ENCODE peak calls at places on chromosomes 3 and 15, in eight cellular contexts. F is astrocyte of the spinal cord, B is lower leg skin, Q is fibroblast of mammary gland, X is endodermal cell, E is cardiac fibroblast, U is nephron progenitor cell, W is GM13977. H is an unnamed sample.

GRCh38 chr3:123632161-123632655 is 47.4 kb upstream of the HACD2 start:
- DNase-seq in W (no peak), U (no peak), F (peak), X (no peak), Q (no peak), B (no peak), E (peak), H (no peak)

GRCh38 chr3:99645277-99646106 is 7.1 kb downstream of the COL8A1 start:
- DNase-seq in X (peak), U (peak), F (peak), E (peak), W (peak), B (peak), Q (peak), H (no peak)

GRCh38 chr15:100663066-100663465 is 60.7 kb downstream of the ASB7 start:
- DNase-seq in W (no peak), Q (no peak), B (no peak), F (no peak), X (peak), E (no peak), U (no peak), H (peak)

GRCh38 chr3:80227216-80227615 is 459.4 kb upstream of the ROBO1 start:
- DNase-seq in B (no peak), X (no peak), F (no peak), Q (peak), U (no peak), W (no peak), E (no peak), H (no peak)

GRCh38 chr3:190911382-190911781 is 48.9 kb upstream of the GMNC start:
- DNase-seq in F (no peak), Q (no peak), W (no peak), U (no peak), B (no peak), E (no peak), X (peak), H (no peak)

GRCh38 chr3:28504945-28505344 is 156.3 kb upstream of the AZI2 start:
- DNase-seq in E (no peak), W (no peak), X (no peak), F (no peak), B (no peak), Q (no peak), U (no peak), H (no peak)

GRCh38 chr3:27090265-27091041 is 278.7 kb downstream of the NEK10 start:
- DNase-seq in Q (no peak), W (no peak), F (no peak), X (no peak), E (peak), B (no peak), U (no peak), H (no peak)

GRCh38 chr3:7166460-7166859 is 305.5 kb downstream of the GRM7 start:
- DNase-seq in B (no peak), X (no peak), F (no peak), U (no peak), W (no peak), E (peak), Q (no peak), H (no peak)

DNA sequence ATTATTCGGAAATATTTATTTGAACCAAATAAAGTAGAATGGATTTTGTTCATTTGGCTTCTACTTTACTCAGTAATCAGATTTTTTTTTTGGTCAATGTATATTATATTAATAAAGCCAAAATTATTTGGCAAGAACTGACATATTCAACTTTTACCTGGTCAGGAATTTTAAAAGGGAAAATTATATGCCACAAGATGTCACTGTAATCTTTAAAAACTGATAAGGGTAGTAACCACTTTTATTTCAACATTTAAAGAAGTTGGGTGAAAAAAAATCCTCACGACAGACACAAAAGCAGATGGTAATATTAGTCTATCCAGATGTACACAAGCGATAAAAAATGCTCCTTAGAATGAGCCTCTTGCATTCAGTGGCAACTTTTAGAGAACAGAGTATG is 101.9 kb downstream of the SERPINI1 start:
- DNase-seq in Q (peak), B (no peak), U (no peak), X (no peak), E (no peak), F (peak), W (no peak), H (no peak)
- TF ChIP-seq CTCF in Q (peak), B (no peak), U (no peak), X (no peak), E (no peak), F (no peak), W (no peak), H (no peak)

GRCh38 chr3:184540777-184541681 is 20.6 kb upstream of the EPHB3 start:
- DNase-seq in X (peak), Q (peak), F (peak), E (peak), W (peak), U (peak), B (peak), H (peak)
- TF ChIP-seq CTCF in X (peak), Q (peak), F (peak), E (peak), W (peak), U (peak), B (peak), H (peak)

GRCh38 chr15:44299997-44300396 is 11.5 kb downstream of the GOLM2 start:
- DNase-seq in Q (no peak), B (no peak), U (no peak), W (no peak), F (no peak), E (no peak), X (no peak), H (no peak)

GRCh38 chr15:44295909-44296420 is 7.4 kb downstream of the GOLM2 start:
- DNase-seq in U (no peak), W (no peak), X (no peak), B (no peak), E (peak), Q (no peak), F (no peak), H (no peak)

GRCh38 chr15:44300567-44300966 is 12.0 kb downstream of the GOLM2 start:
- DNase-seq in B (no peak), F (no peak), X (no peak), E (no peak), Q (no peak), U (no peak), W (no peak), H (no peak)

GRCh38 chr15:44296625-44297524 is 8.4 kb downstream of the GOLM2 start:
- DNase-seq in X (no peak), W (no peak), Q (peak), B (no peak), E (peak), F (peak), U (no peak), H (no peak)

DNA sequence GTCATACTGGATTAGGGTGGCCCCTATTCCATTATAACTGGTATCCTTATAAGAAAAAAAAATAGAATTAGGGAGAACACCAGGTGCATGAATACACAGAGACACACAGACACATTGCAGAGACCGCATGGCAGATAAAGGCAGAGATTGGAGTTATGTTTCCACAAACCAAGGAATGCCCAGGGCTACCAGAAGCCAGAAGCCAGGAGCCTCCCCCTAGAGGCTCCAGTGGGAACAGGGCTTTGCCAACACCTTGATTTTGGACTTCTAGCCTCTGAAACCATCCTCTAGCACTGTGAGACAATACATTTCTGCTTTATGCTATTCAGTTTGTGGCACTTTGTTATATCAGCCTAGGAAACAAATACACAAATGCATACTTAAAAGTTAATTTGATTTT is 10.4 kb downstream of the GOLM2 start:
- DNase-seq in W (no peak), F (no peak), B (no peak), Q (peak), X (peak), E (no peak), U (no peak), H (peak)
- TF ChIP-seq CTCF in W (peak), F (peak), B (no peak), Q (peak), X (peak), E (peak), U (peak), H (peak)

GRCh38 chr15:34583399-34584320 is at the start of gene GOLGA8B:
- DNase-seq in X (peak), E (peak), F (peak), B (peak), Q (peak), U (peak), W (peak), H (peak)

GRCh38 chr15:34584321-34584668 is 844 bp upstream of the GOLGA8B start:
- DNase-seq in B (no peak), E (no peak), Q (no peak), X (peak), F (no peak), W (peak), U (peak), H (no peak)

GRCh38 chr15:34584996-34585395 is 1.5 kb upstream of the GOLGA8B start:
- DNase-seq in F (no peak), E (no peak), B (no peak), Q (no peak), U (no peak), X (no peak), W (no peak), H (no peak)

GRCh38 chr15:34582461-34583357 is 742 bp downstream of the GOLGA8B start:
- DNase-seq in X (peak), B (peak), Q (no peak), W (peak), E (peak), F (peak), U (peak), H (peak)

GRCh38 chr15:34588046-34588674 is 4.7 kb upstream of the GOLGA8B start:
- DNase-seq in W (peak), X (peak), B (no peak), Q (peak), E (peak), U (peak), F (peak), H (peak)
- TF ChIP-seq CTCF in W (peak), X (peak), B (no peak), Q (peak), E (peak), U (peak), F (peak), H (peak)

GRCh38 chr3:78165876-78166275 is 1126.0 kb downstream of the ROBO2 start:
- DNase-seq in B (no peak), Q (no peak), F (no peak), X (no peak), W (no peak), U (no peak), E (no peak), H (no peak)
- TF ChIP-seq CTCF in B (no peak), Q (peak), F (peak), X (peak), W (no peak), U (no peak), E (peak), H (no peak)

DNA sequence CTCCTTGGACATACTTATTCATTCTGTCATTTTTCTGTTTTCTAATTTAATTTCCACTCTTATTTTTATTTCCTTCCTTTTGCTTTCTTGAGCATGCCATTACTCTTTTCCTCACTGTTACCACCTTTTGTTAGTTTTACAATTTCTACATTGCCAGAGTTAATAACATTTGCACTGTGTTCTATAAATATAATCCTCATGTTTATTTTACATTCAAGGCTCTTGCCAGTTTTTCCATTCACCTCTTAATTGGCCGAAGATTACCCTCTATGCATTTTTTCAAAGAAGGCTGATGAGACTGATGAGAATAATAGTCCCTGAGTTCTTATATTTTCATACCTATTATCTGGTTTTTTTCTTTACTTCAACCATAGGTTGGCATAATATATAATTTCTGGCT is 10.5 kb downstream of the BTD start:
- DNase-seq in B (no peak), Q (no peak), E (no peak), X (no peak), W (no peak), F (no peak), U (no peak), H (no peak)
- TF ChIP-seq CTCF in B (no peak), Q (no peak), E (no peak), X (no peak), W (no peak), F (no peak), U (no peak), H (no peak)